ENCODE peak calls at places on chromosomes 13 and 19, in six cellular contexts. T is colonic mucosa, B is SK-N-MC, X is tibial artery, F is body of pancreas, L is foreskin fibroblast. Q is an unnamed sample.

GRCh38 chr13:110636701-110637201 is 21.4 kb downstream of the NAXD start:
- DNase-seq in L (no peak), F (no peak), X (no peak), T (no peak), B (no peak), Q (no peak)

GRCh38 chr13:42873081-42873480 is 91.7 kb downstream of the FAM216B start:
- DNase-seq in B (no peak), L (no peak), F (no peak), T (no peak), X (no peak), Q (no peak)

GRCh38 chr13:113110048-113110851 is 4.7 kb downstream of the F7 start:
- DNase-seq in B (no peak), L (no peak), T (no peak), X (no peak), F (peak), Q (no peak)

GRCh38 chr13:79225487-79226232 is 180.4 kb downstream of the RBM26 start:
- DNase-seq in X (no peak), B (no peak), L (no peak), T (no peak), F (no peak), Q (no peak)

GRCh38 chr13:27667946-27668345 is 46.3 kb downstream of the POLR1D start:
- DNase-seq in T (no peak), X (no peak), B (no peak), L (no peak), F (no peak), Q (peak)

GRCh38 chr13:37648604-37649003 is 50.0 kb upstream of the POSTN start:
- DNase-seq in L (peak), B (no peak), F (no peak), T (no peak), X (no peak), Q (no peak)

GRCh38 chr19:13619203-13619632 is 112.9 kb upstream of the CACNA1A start:
- DNase-seq in L (peak), F (no peak), T (no peak), X (no peak), B (no peak), Q (no peak)

GRCh38 chr19:604355-604754 is 14.7 kb downstream of the HCN2 start:
- DNase-seq in T (peak), F (no peak), L (no peak), X (no peak), B (no peak), Q (peak)

GRCh38 chr19:15129856-15130580 is 22.8 kb downstream of the SYDE1 start:
- DNase-seq in T (peak), X (no peak), L (no peak), B (no peak), F (no peak), Q (no peak)

GRCh38 chr13:79196366-79196765 is 209.7 kb downstream of the RBM26 start:
- DNase-seq in T (no peak), B (no peak), F (no peak), L (no peak), X (no peak), Q (no peak)

GRCh38 chr19:41821003-41821735 is 23.3 kb downstream of the LYPD4 start:
- DNase-seq in L (peak), B (peak), T (peak), X (no peak), F (peak), Q (peak)

GRCh38 chr19:17114414-17114831 is 38.8 kb downstream of the MYO9B start:
- DNase-seq in T (no peak), B (no peak), L (no peak), F (no peak), X (no peak), Q (no peak)

GRCh38 chr13:110008816-110009215 is 222.4 kb upstream of the IRS2 start:
- DNase-seq in L (no peak), B (no peak), T (no peak), X (no peak), F (no peak), Q (no peak)

GRCh38 chr19:47413941-47414340 is 5.4 kb downstream of the MEIS3 start:
- DNase-seq in X (no peak), T (no peak), B (no peak), F (no peak), L (no peak), Q (no peak)

GRCh38 chr13:41639955-41640780 is 182.8 kb downstream of the RGCC start:
- DNase-seq in F (no peak), X (no peak), T (no peak), B (peak), L (no peak), Q (no peak)

GRCh38 chr13:43573787-43574562 is 212.8 kb downstream of the ENOX1 start:
- DNase-seq in L (no peak), T (no peak), F (no peak), X (no peak), B (peak), Q (no peak)

GRCh38 chr19:31264379-31264778 is 84.9 kb downstream of the TSHZ3 start:
- DNase-seq in L (no peak), B (no peak), X (peak), T (no peak), F (no peak), Q (no peak)

GRCh38 chr19:15293751-15294505 is 38.4 kb downstream of the BRD4 start:
- DNase-seq in T (no peak), X (no peak), F (no peak), L (no peak), B (no peak), Q (no peak)

GRCh38 chr19:12703056-12703455 is 6.6 kb upstream of the FBXW9 start:
- DNase-seq in L (no peak), X (no peak), B (no peak), T (no peak), F (no peak), Q (peak)

GRCh38 chr13:23074054-23074805 is 106.5 kb upstream of the SGCG start:
- DNase-seq in F (peak), X (no peak), B (no peak), L (no peak), T (no peak), Q (no peak)

GRCh38 chr19:4684312-4685095 is 14.4 kb upstream of the MYDGF start:
- DNase-seq in F (no peak), T (no peak), X (no peak), B (no peak), L (no peak), Q (no peak)

GRCh38 chr19:43467730-43468129 is 2.3 kb upstream of the LYPD3 start:
- DNase-seq in X (no peak), F (no peak), T (no peak), L (peak), B (no peak), Q (no peak)

GRCh38 chr13:48891586-48891985 is 84.1 kb upstream of the FNDC3A start:
- DNase-seq in B (no peak), L (peak), X (no peak), T (no peak), F (no peak), Q (peak)

GRCh38 chr19:49983645-49984229 is 22.8 kb upstream of the SIGLEC11 start:
- DNase-seq in T (peak), F (peak), B (no peak), L (no peak), X (no peak), Q (peak)

GRCh38 chr13:23657056-23657455 is 86.8 kb downstream of the TNFRSF19 start:
- DNase-seq in B (no peak), X (no peak), T (no peak), L (no peak), F (no peak), Q (no peak)

GRCh38 chr13:100438059-100438788 is 150.4 kb downstream of the GGACT start:
- DNase-seq in X (no peak), L (no peak), B (no peak), F (no peak), T (no peak), Q (no peak)

GRCh38 chr13:40779796-40780285 is 8.9 kb upstream of the MRPS31 start:
- DNase-seq in L (no peak), T (no peak), B (no peak), X (no peak), F (no peak), Q (no peak)

GRCh38 chr19:4866595-4867424 is 657 bp downstream of the PLIN3 start:
- DNase-seq in F (peak), B (no peak), X (peak), T (peak), L (no peak), Q (peak)

GRCh38 chr13:100300708-100301107 is 211.8 kb downstream of the PCCA start:
- DNase-seq in F (no peak), L (no peak), X (no peak), T (no peak), B (no peak), Q (no peak)

DNA sequence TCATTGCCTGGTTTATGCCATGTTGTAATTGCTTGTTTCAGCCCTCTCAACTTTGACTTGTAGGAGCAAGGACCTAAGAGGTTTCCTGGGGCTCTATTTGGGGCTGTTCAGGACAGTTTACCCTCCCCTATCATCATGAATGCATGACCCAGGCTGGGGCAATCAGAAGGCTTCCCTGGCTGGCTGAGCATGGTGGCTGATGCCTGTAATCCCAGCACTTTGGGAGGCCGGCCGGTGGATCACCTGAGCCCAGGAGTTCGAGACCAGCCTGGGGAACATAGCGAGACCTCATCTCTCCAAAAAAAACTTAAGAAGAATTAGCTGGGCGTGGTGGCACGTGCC is 6.1 kb upstream of the LSM4 start:
- DNase-seq in L (no peak), F (no peak), T (no peak), X (no peak), B (no peak), Q (no peak)
- H3K4me3 ChIP-seq in L (peak), F (no peak), T (peak), X (peak), B (peak), Q (no peak)

GRCh38 chr13:51822106-51822840 is 18.3 kb upstream of the DHRS12 start:
- DNase-seq in F (no peak), T (no peak), L (no peak), X (no peak), B (no peak), Q (no peak)

GRCh38 chr13:51823861-51824260 is 19.9 kb upstream of the DHRS12 start:
- DNase-seq in T (no peak), L (no peak), X (no peak), F (no peak), B (no peak), Q (no peak)

GRCh38 chr13:51821666-51822065 is 17.7 kb upstream of the DHRS12 start:
- DNase-seq in T (no peak), L (no peak), B (no peak), X (no peak), F (no peak), Q (no peak)

GRCh38 chr13:51825681-51826254 is 19.2 kb downstream of the TMEM272 start:
- DNase-seq in L (no peak), B (no peak), F (no peak), X (no peak), T (no peak), Q (no peak)

GRCh38 chr13:51823351-51823750 is 19.4 kb upstream of the DHRS12 start:
- DNase-seq in T (no peak), B (no peak), X (no peak), F (no peak), L (no peak), Q (no peak)
- H3K4me3 ChIP-seq in T (no peak), B (no peak), X (no peak), F (no peak), L (no peak), Q (no peak)

GRCh38 chr13:51829236-51829899 is 15.6 kb downstream of the TMEM272 start:
- DNase-seq in L (no peak), F (no peak), B (no peak), X (no peak), T (no peak), Q (no peak)

GRCh38 chr13:51819544-51819943 is 15.6 kb upstream of the DHRS12 start:
- DNase-seq in T (no peak), B (no peak), F (no peak), L (no peak), X (no peak), Q (no peak)

GRCh38 chr13:51827254-51827653 is 17.7 kb downstream of the TMEM272 start:
- DNase-seq in L (no peak), T (no peak), B (no peak), F (no peak), X (no peak), Q (no peak)

GRCh38 chr13:51826606-51827005 is 18.4 kb downstream of the TMEM272 start:
- DNase-seq in X (no peak), B (no peak), F (no peak), L (no peak), T (no peak), Q (peak)

DNA sequence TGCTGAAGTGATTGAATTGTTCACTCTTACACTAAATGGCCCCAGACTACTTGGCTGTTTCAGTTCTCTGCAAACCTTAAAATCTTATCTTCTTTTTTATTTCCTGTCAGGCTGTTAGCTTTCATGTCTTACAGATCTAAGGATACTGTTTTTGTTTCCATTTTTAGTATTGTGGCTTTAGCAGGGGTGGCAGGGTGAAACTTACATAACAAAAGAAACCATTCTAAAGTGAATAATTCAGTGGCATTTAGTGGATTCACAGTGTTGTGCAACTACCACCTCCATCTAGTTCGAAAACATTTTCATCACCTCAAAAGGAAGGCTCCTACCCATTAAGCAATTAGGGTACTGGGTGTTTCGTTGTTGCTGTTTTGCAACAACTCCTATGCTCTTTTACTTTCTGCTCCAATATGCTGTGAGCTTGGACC is 19.8 kb downstream of the TMEM272 start:
- DNase-seq in T (no peak), L (no peak), X (no peak), F (no peak), B (no peak), Q (no peak)
- H3K4me3 ChIP-seq in T (no peak), L (no peak), X (no peak), F (no peak), B (no peak), Q (no peak)

GRCh38 chr13:103291693-103292572 is 225.7 kb upstream of the SLC10A2 start:
- DNase-seq in T (no peak), X (no peak), F (no peak), L (no peak), B (no peak), Q (no peak)

GRCh38 chr13:103291226-103291625 is 225.0 kb upstream of the SLC10A2 start:
- DNase-seq in L (no peak), F (no peak), B (no peak), X (no peak), T (no peak), Q (no peak)

GRCh38 chr13:103299079-103299478 is 232.9 kb upstream of the SLC10A2 start:
- DNase-seq in T (peak), L (no peak), B (no peak), X (no peak), F (no peak), Q (no peak)

GRCh38 chr13:103297083-103297482 is 230.9 kb upstream of the SLC10A2 start:
- DNase-seq in B (no peak), T (no peak), F (no peak), X (no peak), L (no peak), Q (no peak)
- H3K4me3 ChIP-seq in B (no peak), T (no peak), F (no peak), X (no peak), L (no peak), Q (no peak)

GRCh38 chr19:38555200-38555599 is 62.6 kb downstream of the MAP4K1 start:
- DNase-seq in F (no peak), T (no peak), L (no peak), X (no peak), B (no peak), Q (no peak)
- H3K4me3 ChIP-seq in F (no peak), T (no peak), L (no peak), X (no peak), B (no peak), Q (no peak)

DNA sequence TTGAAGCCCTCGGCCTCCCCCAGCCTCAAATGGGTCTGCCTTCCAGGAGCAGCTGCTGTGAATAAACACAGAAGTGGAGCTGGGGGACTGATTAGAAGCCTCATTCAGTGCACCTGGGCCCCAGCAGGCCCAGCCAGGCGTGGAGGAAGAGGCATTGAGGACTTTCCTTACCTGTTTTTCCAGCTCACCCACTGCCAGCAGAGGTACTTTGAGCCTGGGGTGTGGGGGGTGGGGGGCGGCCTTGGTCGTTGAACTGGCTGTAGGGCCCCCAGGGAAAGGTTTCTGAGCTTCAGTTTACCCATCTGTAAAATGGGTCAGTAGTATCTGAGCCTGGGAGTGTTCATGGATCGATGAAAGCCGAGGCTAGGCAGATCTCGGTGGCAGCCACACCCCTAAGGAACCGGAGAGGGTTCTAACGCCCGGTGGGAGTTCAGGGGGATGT is 1.5 kb downstream of the CERS4 start:
- DNase-seq in L (no peak), X (no peak), B (no peak), T (no peak), F (peak), Q (no peak)
- H3K4me3 ChIP-seq in L (no peak), X (no peak), B (peak), T (peak), F (peak), Q (peak)

DNA sequence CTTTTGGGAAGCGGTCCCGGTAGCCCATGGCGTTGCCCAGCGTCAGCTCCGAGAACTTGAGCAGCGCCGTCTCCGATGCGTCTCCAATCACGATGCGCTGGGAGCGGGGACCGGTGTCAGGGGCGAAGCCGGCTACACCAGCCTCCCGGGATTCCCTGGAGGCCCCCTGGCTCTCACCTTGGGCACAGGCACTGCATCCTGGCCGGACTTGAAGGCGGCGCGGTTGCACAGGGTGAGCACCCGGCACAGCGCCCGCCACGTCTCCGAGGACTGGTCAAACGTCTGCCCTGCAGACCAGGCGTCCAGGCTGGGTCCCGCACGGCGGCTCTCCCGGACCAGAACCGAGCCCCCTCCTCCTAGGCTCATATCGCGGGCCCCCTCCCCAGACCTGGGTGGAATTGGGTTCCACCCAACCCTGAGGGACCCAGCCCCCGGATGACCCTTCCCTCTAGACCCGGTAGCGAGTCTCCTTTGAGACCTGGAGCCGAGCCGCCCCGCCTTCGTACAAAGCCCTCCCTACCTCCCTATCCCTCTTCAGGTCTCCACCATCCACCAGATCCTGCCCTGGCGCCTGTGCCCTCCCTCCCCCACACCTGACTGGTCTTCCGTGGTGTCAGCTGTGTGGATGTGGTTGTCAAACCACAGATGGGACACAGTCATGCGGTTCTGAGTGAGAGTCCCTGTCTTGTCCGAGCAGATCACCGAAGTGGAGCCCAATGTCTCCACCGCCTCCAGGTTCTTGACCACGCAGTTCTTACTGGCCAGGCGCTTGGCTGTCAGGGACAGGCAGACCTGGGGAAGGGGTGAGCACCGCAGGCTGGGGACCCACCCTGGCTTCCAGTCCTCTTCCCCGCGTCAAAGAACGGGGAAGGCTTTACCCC is 4.8 kb downstream of the ATP4A start:
- DNase-seq in B (no peak), L (no peak), F (no peak), X (no peak), T (no peak), Q (no peak)
- H3K4me3 ChIP-seq in B (no peak), L (peak), F (peak), X (no peak), T (no peak), Q (peak)

DNA sequence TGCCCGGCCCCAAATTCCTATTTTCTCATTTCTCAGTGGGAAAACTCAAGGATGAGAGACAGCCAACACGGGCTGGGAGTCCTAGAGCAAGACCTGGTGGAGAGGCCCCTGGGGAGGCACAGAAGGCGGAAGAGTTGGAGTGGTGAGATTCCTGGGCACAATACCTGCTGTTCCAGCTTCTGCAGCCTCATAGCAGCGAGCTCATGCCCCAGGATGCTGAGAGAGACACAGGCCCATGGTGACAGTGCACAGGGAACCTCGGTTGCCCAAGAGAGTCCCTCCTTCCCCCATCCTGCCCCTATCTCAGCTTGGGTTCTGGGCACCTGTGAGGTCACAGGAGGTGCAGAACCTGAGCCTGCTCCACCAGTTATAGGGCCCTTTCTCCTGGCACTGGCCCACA is 1.4 kb downstream of the TULP2 start:
- DNase-seq in X (no peak), T (no peak), B (no peak), L (no peak), F (no peak), Q (no peak)
- H3K4me3 ChIP-seq in X (no peak), T (no peak), B (no peak), L (no peak), F (no peak), Q (no peak)

DNA sequence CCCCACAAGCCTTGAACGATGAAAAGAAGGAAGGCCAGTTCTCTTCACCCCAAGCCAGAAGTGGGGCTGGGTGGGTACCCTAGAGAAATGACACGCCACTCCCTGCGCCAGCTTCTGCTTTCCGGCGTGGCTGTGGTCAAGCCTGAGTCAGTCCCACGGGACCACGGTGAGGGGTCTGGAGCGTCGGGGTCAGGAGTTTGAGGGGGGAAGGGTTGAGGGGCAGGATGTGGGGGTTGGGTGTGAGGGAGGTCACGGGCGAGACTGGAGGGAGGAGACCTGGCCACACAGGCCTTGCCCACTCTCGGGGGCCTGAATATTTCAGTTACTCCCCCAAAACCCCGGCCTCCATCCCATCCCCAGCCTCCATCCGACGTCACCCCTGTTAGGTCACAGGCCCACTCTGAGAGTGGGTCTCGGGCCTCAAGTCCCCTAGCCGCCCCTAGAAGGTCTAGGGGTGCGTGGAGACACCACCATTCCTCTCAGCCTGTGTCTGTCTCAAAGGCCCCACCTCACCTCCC is 500 bp upstream of the IFI30 start:
- DNase-seq in B (no peak), X (peak), F (no peak), L (no peak), T (no peak), Q (no peak)
- H3K4me3 ChIP-seq in B (peak), X (peak), F (no peak), L (peak), T (peak), Q (no peak)

Q was measured in testis.